ENCODE peak calls at places on chromosome 13, in four cellular contexts. L is esophagus muscularis mucosa, H is heart right ventricle, O is left ventricle myocardium inferior. Z is an unnamed sample.
A peak's percentile ranks its signal among the peaks of the same experiment; 100 is the strongest.

GRCh38 chr13:31807090-31807541 is 67.8 kb downstream of the RXFP2 start:
- DNase-seq in O (no peak), H (no peak), L (no peak), Z (no peak)

GRCh38 chr13:77207943-77208342 is 119.0 kb downstream of the MYCBP2 start:
- DNase-seq in H (no peak), L (no peak), O (no peak), Z (no peak)

GRCh38 chr13:41767801-41768200 is 193.1 kb downstream of the VWA8 start:
- DNase-seq in O (no peak), H (no peak), L (no peak), Z (no peak)

GRCh38 chr13:67100723-67101122 is 129.4 kb downstream of the PCDH9 start:
- DNase-seq in H (no peak), L (no peak), O (no peak), Z (no peak)

GRCh38 chr13:110017379-110017778 is 231.0 kb upstream of the IRS2 start:
- DNase-seq in O (no peak), H (no peak), L (no peak), Z (no peak)

GRCh38 chr13:32246468-32246867 is 68.7 kb downstream of the ZAR1L start:
- DNase-seq in L (no peak), O (peak; percentile 40), H (peak; percentile 24), Z (peak; percentile 50)

GRCh38 chr13:27770809-27771208 is 21.5 kb upstream of the GSX1 start:
- DNase-seq in O (no peak), L (no peak), H (no peak), Z (no peak)

GRCh38 chr13:71754407-71754974 is 112.5 kb downstream of the DACH1 start:
- DNase-seq in L (no peak), O (no peak), H (no peak), Z (no peak)

GRCh38 chr13:106440846-106441245 is 94.6 kb downstream of the EFNB2 start:
- DNase-seq in O (no peak), L (peak; percentile 64), H (no peak), Z (no peak)

GRCh38 chr13:27857271-27857670 is 62.5 kb upstream of the PDX1 start:
- DNase-seq in H (no peak), L (peak; percentile 26), O (no peak), Z (no peak)

GRCh38 chr13:33743438-33744368 is 74.2 kb upstream of the RFC3 start:
- DNase-seq in O (no peak), L (no peak), H (no peak), Z (no peak)

GRCh38 chr13:72313546-72313945 is 413.9 kb downstream of the MZT1 start:
- DNase-seq in H (no peak), L (no peak), O (no peak), Z (no peak)

GRCh38 chr13:46181799-46182490 is at the start of gene LCP1:
- DNase-seq in H (no peak), O (no peak), L (no peak), Z (no peak)

DNA sequence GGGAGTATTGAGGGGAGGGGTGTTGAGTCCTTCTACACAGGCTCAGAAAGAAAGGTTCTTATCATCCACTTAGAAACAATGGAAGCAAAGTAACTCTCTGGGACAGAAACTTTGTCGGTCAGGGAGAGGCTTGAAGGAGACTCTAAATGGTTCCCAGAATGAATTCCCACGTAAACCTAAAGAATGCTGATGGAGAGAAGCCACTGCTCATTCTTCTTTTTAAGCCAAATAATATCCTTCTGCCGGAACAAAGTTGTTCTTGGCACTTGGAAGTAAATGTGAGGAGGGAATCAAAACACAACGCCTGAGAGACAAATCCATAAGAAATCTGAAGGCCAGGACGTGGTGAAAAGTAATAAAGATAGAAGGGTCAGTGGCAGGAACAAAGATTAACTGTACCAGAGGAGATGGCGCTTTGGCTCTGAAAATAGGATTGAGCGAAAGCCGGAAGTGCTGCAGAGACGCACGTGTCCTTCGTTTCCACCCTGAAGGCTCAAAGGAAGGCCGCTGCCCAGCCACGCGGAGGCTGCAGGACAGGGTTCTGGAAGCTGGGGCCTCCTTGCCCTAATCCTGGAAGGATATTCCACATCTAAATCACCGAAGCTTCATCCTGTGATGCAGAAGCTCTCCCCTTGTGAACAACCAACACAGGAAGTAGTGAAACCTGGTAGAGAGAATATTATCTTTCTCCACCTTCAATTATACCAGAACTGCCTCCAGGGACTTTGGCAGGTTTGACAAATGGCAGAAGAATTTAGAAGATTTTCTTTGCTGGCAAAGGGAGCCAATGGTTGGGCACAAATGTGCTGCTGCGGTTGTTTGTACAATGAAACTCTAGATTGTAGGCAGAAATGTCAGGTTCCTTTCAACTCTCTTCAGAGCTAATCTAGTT is 214.6 kb upstream of the SERP2 start:
- DNase-seq in L (no peak), H (no peak), O (no peak), Z (no peak)
- H3K4me1 ChIP-seq in L (peaks cover 36% of the 10 kb centered on the region), H (peaks cover 40% of the 10 kb centered on the region), O (peaks cover 32% of the 10 kb centered on the region), Z (peaks cover 9% of the 10 kb centered on the region)

GRCh38 chr13:102856603-102857002 is 10.8 kb downstream of the ERCC5 start:
- DNase-seq in O (peak; percentile 76), H (peak; percentile 58), L (no peak), Z (peak; percentile 31)

GRCh38 chr13:102854675-102855074 is 8.8 kb downstream of the ERCC5 start:
- DNase-seq in O (no peak), H (no peak), L (no peak), Z (no peak)

GRCh38 chr13:102848956-102849355 is 3.1 kb downstream of the ERCC5 start:
- DNase-seq in L (no peak), H (no peak), O (no peak), Z (no peak)

GRCh38 chr13:102847272-102848234 is 1.7 kb downstream of the ERCC5 start:
- DNase-seq in O (no peak), L (no peak), H (no peak), Z (no peak)

DNA sequence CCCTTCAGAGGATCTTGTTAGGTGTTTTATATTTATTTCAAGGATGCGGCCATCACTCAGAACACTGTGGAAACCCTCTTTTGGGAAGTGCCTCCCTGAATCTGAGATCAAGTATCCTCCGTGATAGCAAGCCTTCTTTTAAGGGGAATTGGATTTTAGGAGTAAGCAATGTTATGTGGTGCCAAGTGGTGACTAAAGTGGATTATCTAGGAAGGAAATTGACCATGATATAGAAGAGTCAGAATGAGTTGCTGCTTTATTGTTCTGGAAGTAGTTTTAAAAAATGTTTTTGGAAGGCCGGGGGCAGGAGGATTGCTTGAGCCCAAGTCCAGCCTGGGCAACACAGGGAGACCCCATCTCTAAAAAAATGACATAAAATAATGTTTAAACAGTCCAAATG is 6.7 kb downstream of the ERCC5 start:
- DNase-seq in H (no peak), O (no peak), L (no peak), Z (no peak)
- H3K4me1 ChIP-seq in H (peaks cover 38% of the 10 kb centered on the region), O (peaks cover 39% of the 10 kb centered on the region), L (peaks cover 10% of the 10 kb centered on the region), Z (peaks cover 14% of the 10 kb centered on the region)

GRCh38 chr13:50358715-50359367 is 343.6 kb downstream of the KCNRG start:
- DNase-seq in L (peak; percentile 87), H (no peak), O (no peak), Z (no peak)

GRCh38 chr13:50361282-50361681 is 346.0 kb downstream of the KCNRG start:
- DNase-seq in O (no peak), L (no peak), H (no peak), Z (no peak)

GRCh38 chr13:50359779-50360178 is 344.5 kb downstream of the KCNRG start:
- DNase-seq in H (no peak), O (no peak), L (peak; percentile 74), Z (no peak)

GRCh38 chr13:50358221-50358620 is 343.0 kb downstream of the KCNRG start:
- DNase-seq in O (no peak), H (no peak), L (peak; percentile 74), Z (no peak)

GRCh38 chr13:50360637-50361036 is 345.4 kb downstream of the KCNRG start:
- DNase-seq in L (peak; percentile 45), H (no peak), O (no peak), Z (no peak)
- H3K4me1 ChIP-seq in L (peaks cover 18% of the 10 kb centered on the region), H (peaks cover 21% of the 10 kb centered on the region), O (peaks cover 22% of the 10 kb centered on the region), Z (peaks cover 5% of the 10 kb centered on the region)

DNA sequence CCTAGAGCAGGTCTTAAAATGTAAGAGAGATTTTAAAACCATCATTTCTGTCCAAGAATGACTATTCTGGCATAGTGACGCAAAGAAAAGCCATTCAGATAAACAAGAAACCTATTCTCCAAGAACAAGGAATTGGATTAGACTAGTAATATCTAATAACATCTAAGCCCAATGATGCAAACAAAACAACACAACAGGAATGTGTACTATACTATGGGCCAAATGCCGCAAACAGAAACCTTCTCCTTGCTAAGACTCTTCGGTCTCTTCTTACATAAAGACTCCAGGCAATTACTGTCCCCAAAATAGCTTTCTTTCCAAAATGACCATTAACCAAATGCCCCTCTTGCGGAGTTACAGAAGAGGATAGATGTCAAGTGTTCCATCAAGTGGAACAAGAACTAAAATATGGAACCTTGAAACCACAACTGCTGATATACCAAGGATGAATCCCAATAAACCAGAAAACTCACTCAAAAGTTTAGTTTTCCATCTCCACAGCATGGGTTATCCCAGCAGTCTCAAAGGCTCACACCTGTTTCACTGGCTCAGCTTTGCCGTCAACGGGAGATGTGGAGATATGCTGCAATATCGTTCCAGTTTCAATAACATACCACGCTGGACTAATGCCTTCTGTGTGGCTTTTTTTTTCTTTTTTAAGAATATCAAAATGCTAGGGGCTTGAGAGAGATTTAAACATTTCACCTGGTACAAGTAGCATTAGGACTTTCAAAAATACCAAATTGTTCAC is 76.2 kb downstream of the FOXO1 start:
- DNase-seq in O (no peak), H (no peak), L (peak; percentile 4), Z (no peak)
- H3K4me1 ChIP-seq in O (peaks cover 93% of the 10 kb centered on the region), H (peaks cover 93% of the 10 kb centered on the region), L (peaks cover 67% of the 10 kb centered on the region), Z (peaks cover 13% of the 10 kb centered on the region)

GRCh38 chr13:50599927-50600326 is 243.6 kb downstream of the DLEU7 start:
- DNase-seq in H (no peak), L (no peak), O (no peak), Z (no peak)

GRCh38 chr13:50598338-50598737 is 245.2 kb downstream of the DLEU7 start:
- DNase-seq in L (no peak), H (no peak), O (no peak), Z (no peak)

GRCh38 chr13:50596103-50596502 is 247.4 kb downstream of the DLEU7 start:
- DNase-seq in O (no peak), H (no peak), L (no peak), Z (no peak)

GRCh38 chr13:50596776-50597203 is 246.7 kb downstream of the DLEU7 start:
- DNase-seq in H (no peak), O (no peak), L (no peak), Z (no peak)

GRCh38 chr13:50599046-50599445 is 244.4 kb downstream of the DLEU7 start:
- DNase-seq in O (no peak), L (no peak), H (no peak), Z (no peak)
- H3K4me1 ChIP-seq in O (peaks cover 63% of the 10 kb centered on the region), L (peaks cover 30% of the 10 kb centered on the region), H (peaks cover 67% of the 10 kb centered on the region), Z (no peaks in the 10 kb centered on the region)

GRCh38 chr13:113856716-113857065 is 7.2 kb downstream of the GAS6 start:
- DNase-seq in O (no peak), H (no peak), L (no peak), Z (peak; percentile 53)
- H3K4me1 ChIP-seq in O (peaks cover 89% of the 10 kb centered on the region), H (peaks cover 91% of the 10 kb centered on the region), L (peaks cover 73% of the 10 kb centered on the region), Z (peaks cover 77% of the 10 kb centered on the region)

GRCh38 chr13:26664942-26665341 is 95.6 kb downstream of the GPR12 start:
- DNase-seq in L (no peak), O (no peak), H (no peak), Z (no peak)
- H3K4me1 ChIP-seq in L (no peaks in the 10 kb centered on the region), O (peaks cover under 1% of the 10 kb centered on the region), H (peaks cover 11% of the 10 kb centered on the region), Z (no peaks in the 10 kb centered on the region)

GRCh38 chr13:73989244-73989843 is 144.9 kb downstream of the KLF12 start:
- DNase-seq in L (no peak), H (no peak), O (no peak), Z (no peak)
- H3K4me1 ChIP-seq in L (peaks cover 20% of the 10 kb centered on the region), H (peaks cover 39% of the 10 kb centered on the region), O (peaks cover 41% of the 10 kb centered on the region), Z (no peaks in the 10 kb centered on the region)